ENCODE peak calls at places on chromosomes 7 and 10, in six cellular contexts. R is tibial artery, V is DND-41, L is lower lobe of right lung, Z is body of pancreas, J is astrocyte. B is an unnamed sample. For H3K36me3, the result is how much of the 10 kb centered on the place peaks cover.

GRCh38 chr7:73442903-73443542 is 9.4 kb downstream of the FZD9 start:
- DNase-seq in R (peak), V (no peak), L (no peak), Z (no peak), J (no peak), B (no peak)

GRCh38 chr10:78187371-78187770 is 153.7 kb downstream of the RPS24 start:
- DNase-seq in R (no peak), V (no peak), L (no peak), Z (no peak), J (no peak), B (no peak)

GRCh38 chr7:16357921-16358320 is 63.4 kb downstream of the CRPPA start:
- DNase-seq in R (no peak), V (no peak), L (peak), Z (peak), J (no peak), B (no peak)

GRCh38 chr7:131074043-131074442 is 253.6 kb upstream of the MKLN1 start:
- DNase-seq in R (no peak), V (no peak), L (no peak), Z (no peak), J (no peak), B (no peak)

GRCh38 chr7:87216701-87217508 is 2.6 kb downstream of the TMEM243 start:
- DNase-seq in R (no peak), V (no peak), L (no peak), Z (no peak), J (no peak), B (no peak)

GRCh38 chr7:55565693-55566092 is 6.6 kb downstream of the VOPP1 start:
- DNase-seq in R (no peak), V (no peak), L (no peak), Z (no peak), J (no peak), B (no peak)

GRCh38 chr10:66218981-66219587 is 706.8 kb upstream of the LRRTM3 start:
- DNase-seq in R (no peak), V (no peak), L (no peak), Z (no peak), J (peak), B (no peak)

GRCh38 chr10:71831646-71832552 is 19.2 kb downstream of the PSAP start:
- DNase-seq in R (no peak), V (no peak), L (no peak), Z (no peak), J (peak), B (no peak)

GRCh38 chr10:95287281-95287680 is 3.5 kb downstream of the PDLIM1 start:
- DNase-seq in R (no peak), V (no peak), L (no peak), Z (no peak), J (no peak), B (no peak)

GRCh38 chr10:944034-944831 is 12.7 kb upstream of the LARP4B start:
- DNase-seq in R (peak), V (peak), L (peak), Z (peak), J (no peak), B (peak)

GRCh38 chr10:31157125-31157983 is 125.7 kb upstream of the ZNF438 start:
- DNase-seq in R (peak), V (no peak), L (no peak), Z (peak), J (peak), B (peak)

GRCh38 chr7:73442222-73442902 is 8.8 kb downstream of the FZD9 start:
- DNase-seq in R (peak), V (no peak), L (peak), Z (no peak), J (no peak), B (no peak)

DNA sequence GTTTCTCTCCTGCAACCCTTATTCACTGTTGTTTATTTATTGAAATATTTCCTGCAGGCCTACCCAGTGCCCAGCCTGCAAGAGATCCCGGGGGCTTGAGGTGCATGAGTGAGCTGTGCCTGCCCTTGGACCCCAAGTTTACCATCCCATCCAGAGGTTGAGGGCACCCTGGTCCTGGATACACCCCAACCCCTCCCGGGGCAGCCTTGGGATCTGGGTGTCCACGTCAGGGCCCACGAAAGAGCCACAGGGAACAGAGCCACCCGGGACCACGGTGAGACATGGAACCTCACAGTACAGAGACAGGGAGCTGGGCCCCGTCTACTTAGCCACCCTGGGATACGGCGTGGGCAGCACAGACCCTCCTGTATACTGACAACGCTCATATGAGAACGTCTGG is 28.8 kb upstream of the PDGFA start:
- DNase-seq in R (no peak), V (no peak), L (no peak), Z (no peak), J (no peak), B (no peak)
- TF ChIP-seq CTCF in R (no peak), V (no peak), L (no peak), Z (no peak), J (no peak), B (no peak)

DNA sequence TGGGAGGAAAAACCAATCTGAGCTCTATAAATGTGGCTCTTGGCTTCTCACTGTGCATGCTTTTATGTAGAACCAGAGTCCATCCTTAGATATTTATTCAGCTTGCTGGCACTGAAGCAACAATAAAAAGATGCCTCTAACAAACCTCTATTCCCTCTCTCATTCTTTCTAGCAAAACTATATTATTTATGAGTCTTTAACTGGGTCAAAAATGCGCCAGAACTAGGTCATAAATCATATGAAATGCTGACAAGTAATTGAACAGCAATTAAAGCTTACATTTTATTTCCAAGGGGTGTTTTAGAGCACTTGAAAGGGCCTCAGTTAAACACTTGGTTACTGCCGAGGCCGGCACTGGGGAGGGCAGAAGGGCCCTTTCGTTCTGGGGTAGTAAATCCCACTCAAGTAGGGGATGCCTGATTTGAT is 14.0 kb downstream of the HOXA4 start:
- DNase-seq in R (no peak), V (no peak), L (no peak), Z (no peak), J (peak), B (no peak)
- H3K4me3 ChIP-seq in R (no peak), V (no peak), L (peak), Z (no peak), J (peak), B (no peak)

GRCh38 chr10:77176224-77176623 is 461.4 kb downstream of the KCNMA1 start:
- DNase-seq in R (no peak), V (peak), L (no peak), Z (no peak), J (no peak), B (no peak)
- H3K36me3 ChIP-seq in R (under half), V (under half), L (under half), Z (under half), J (under half), B (under half)

GRCh38 chr7:120229094-120229493 is 43.9 kb upstream of the KCND2 start:
- DNase-seq in R (no peak), V (no peak), L (no peak), Z (no peak), J (no peak), B (no peak)

GRCh38 chr7:120226188-120226587 is 46.8 kb upstream of the KCND2 start:
- DNase-seq in R (no peak), V (no peak), L (no peak), Z (no peak), J (no peak), B (no peak)

DNA sequence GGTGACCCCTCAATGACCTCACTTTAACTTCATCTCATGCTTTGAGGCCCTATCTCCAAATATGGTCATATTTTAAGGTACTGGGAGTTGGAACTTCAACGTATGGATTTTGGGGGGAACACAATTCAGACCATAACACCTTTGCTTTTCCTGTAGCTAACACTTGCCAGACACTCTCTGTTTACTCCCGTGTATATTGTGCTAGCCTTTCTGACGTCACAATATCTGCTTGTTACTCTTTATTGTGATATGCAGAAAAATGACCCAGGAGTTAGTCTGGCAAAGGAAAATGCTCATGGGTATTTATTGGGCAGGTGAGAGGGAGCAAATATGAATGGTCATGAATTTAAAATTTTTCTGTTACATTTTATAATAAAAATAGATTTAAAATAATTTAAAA is 45.7 kb upstream of the KCND2 start:
- DNase-seq in R (no peak), V (no peak), L (no peak), Z (no peak), J (no peak), B (no peak)
- TF ChIP-seq CTCF in R (no peak), V (no peak), L (no peak), Z (no peak), J (no peak), B (no peak)

DNA sequence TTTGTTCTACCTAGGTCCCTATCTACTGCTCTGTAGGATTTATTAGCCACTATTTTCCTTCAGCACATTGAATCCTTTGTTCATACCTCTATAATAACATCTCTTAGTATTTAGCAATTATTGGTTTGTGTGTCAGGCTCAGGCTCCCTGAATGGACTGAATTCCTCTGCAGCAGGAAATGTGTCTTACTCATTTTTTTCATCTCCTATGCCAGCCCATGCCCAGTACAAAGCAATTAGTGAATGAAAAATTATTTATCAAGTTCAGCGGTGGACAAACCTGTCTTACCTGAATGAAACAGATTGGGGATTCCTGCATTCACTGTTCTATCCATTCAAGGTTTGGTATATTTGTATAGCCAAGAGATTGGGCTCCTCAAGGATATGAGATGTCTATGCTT is 53.7 kb downstream of the C1GALT1 start:
- DNase-seq in R (no peak), V (no peak), L (no peak), Z (no peak), J (no peak), B (no peak)
- H3K4me3 ChIP-seq in R (no peak), V (no peak), L (no peak), Z (no peak), J (no peak), B (no peak)

GRCh38 chr10:119039161-119039560 is 9.6 kb downstream of the NANOS1 start:
- DNase-seq in R (no peak), V (no peak), L (no peak), Z (no peak), J (no peak), B (no peak)
- H3K36me3 ChIP-seq in R (half or more), V (half or more), L (half or more), Z (half or more), J (half or more), B (under half)